ENCODE peak calls at places on chromosomes 7 and 10, in six cellular contexts. W, H, Y, E, X and N are unnamed samples. For H3K27me3, the result is how much of the 10 kb centered on the place peaks cover.

GRCh38 chr7:48089415-48089975 is 430 bp downstream of the UPP1 start:
- DNase-seq in W (peak), H (no peak), Y (no peak), E (no peak), X (peak), N (no peak)

GRCh38 chr10:123841115-123841514 is 50.5 kb downstream of the CPXM2 start:
- DNase-seq in W (no peak), H (no peak), Y (no peak), E (no peak), X (no peak), N (no peak)

GRCh38 chr10:33697016-33697415 is 362.5 kb upstream of the NRP1 start:
- DNase-seq in W (no peak), H (no peak), Y (no peak), E (no peak), X (no peak), N (peak)

GRCh38 chr7:155660758-155661093 is 16.3 kb downstream of the RBM33 start:
- DNase-seq in W (no peak), H (no peak), Y (no peak), E (no peak), X (no peak), N (no peak)

GRCh38 chr7:51013218-51013786 is 230.6 kb upstream of the GRB10 start:
- DNase-seq in W (no peak), H (no peak), Y (no peak), E (no peak), X (no peak), N (no peak)

GRCh38 chr7:18125536-18125935 is 97.9 kb upstream of the PRPS1L1 start:
- DNase-seq in W (no peak), H (no peak), Y (no peak), E (no peak), X (no peak), N (peak)

GRCh38 chr10:30637881-30638467 is 8.4 kb upstream of the LYZL2 start:
- DNase-seq in W (no peak), H (no peak), Y (no peak), E (no peak), X (no peak), N (peak)

GRCh38 chr7:145398758-145399157 is 562.9 kb upstream of the TPK1 start:
- DNase-seq in W (no peak), H (no peak), Y (peak), E (no peak), X (no peak), N (no peak)

GRCh38 chr10:96470108-96470743 is 43.5 kb downstream of the TLL2 start:
- DNase-seq in W (peak), H (peak), Y (peak), E (no peak), X (peak), N (peak)

GRCh38 chr7:134714791-134715190 is 64.6 kb upstream of the CALD1 start:
- DNase-seq in W (no peak), H (no peak), Y (no peak), E (no peak), X (no peak), N (no peak)

GRCh38 chr7:17142831-17143541 is 155.5 kb upstream of the AHR start:
- DNase-seq in W (no peak), H (no peak), Y (no peak), E (no peak), X (no peak), N (peak)

GRCh38 chr7:151079199-151079910 is 1.3 kb downstream of the FASTK start:
- DNase-seq in W (no peak), H (peak), Y (no peak), E (peak), X (no peak), N (no peak)

GRCh38 chr10:119441921-119442757 is 100.4 kb downstream of the RGS10 start:
- DNase-seq in W (no peak), H (no peak), Y (peak), E (no peak), X (no peak), N (no peak)

GRCh38 chr10:97279121-97279815 is 13.2 kb downstream of the ARHGAP19 start:
- DNase-seq in W (no peak), H (no peak), Y (no peak), E (no peak), X (no peak), N (peak)

GRCh38 chr7:107201795-107202450 is 33.1 kb downstream of the HBP1 start:
- DNase-seq in W (peak), H (peak), Y (peak), E (no peak), X (peak), N (peak)

DNA sequence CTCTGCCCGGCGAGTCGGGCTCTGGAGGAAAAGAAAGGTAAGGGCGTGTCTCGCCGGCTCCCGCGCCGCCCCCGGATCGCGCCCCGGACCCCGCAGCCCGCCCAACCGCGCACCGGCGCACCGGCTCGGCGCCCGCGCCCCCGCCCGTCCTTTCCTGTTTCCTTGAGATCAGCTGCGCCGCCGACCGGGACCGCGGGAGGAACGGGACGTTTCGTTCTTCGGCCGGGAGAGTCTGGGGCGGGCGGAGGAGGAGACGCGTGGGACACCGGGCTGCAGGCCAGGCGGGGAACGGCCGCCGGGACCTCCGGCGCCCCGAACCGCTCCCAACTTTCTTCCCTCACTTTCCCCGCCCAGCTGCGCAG is 493 bp downstream of the EGFR start:
- DNase-seq in W (peak), H (peak), Y (peak), E (peak), X (peak), N (no peak)
- TF ChIP-seq CTCF in W (no peak), H (no peak), Y (no peak), E (no peak), X (no peak), N (no peak)

GRCh38 chr10:625751-626711 is 63.4 kb downstream of the DIP2C start:
- DNase-seq in W (no peak), H (no peak), Y (peak), E (peak), X (no peak), N (no peak)

GRCh38 chr10:623477-624311 is 65.8 kb downstream of the DIP2C start:
- DNase-seq in W (no peak), H (no peak), Y (no peak), E (no peak), X (no peak), N (no peak)

GRCh38 chr10:625335-625699 is 64.2 kb downstream of the DIP2C start:
- DNase-seq in W (no peak), H (no peak), Y (peak), E (peak), X (peak), N (no peak)

GRCh38 chr10:624312-624604 is 65.2 kb downstream of the DIP2C start:
- DNase-seq in W (no peak), H (no peak), Y (no peak), E (no peak), X (no peak), N (no peak)

GRCh38 chr10:624605-625334 is 64.7 kb downstream of the DIP2C start:
- DNase-seq in W (peak), H (peak), Y (peak), E (peak), X (peak), N (peak)
- H3K4me3 ChIP-seq in W (no peak), H (peak), Y (no peak), E (peak), X (no peak), N (no peak)

GRCh38 chr10:68233045-68233444 is 1.1 kb upstream of the ATOH7 start:
- DNase-seq in W (no peak), H (no peak), Y (no peak), E (no peak), X (no peak), N (no peak)
- H3K27me3 ChIP-seq in W (under half), H (under half), Y (under half), E (under half), X (under half), N (under half)

GRCh38 chr7:100825760-100826545 is 1.4 kb downstream of the EPHB4 start:
- DNase-seq in W (peak), H (no peak), Y (peak), E (no peak), X (no peak), N (peak)
- TF ChIP-seq CTCF in W (peak), H (peak), Y (peak), E (no peak), X (no peak), N (peak)

DNA sequence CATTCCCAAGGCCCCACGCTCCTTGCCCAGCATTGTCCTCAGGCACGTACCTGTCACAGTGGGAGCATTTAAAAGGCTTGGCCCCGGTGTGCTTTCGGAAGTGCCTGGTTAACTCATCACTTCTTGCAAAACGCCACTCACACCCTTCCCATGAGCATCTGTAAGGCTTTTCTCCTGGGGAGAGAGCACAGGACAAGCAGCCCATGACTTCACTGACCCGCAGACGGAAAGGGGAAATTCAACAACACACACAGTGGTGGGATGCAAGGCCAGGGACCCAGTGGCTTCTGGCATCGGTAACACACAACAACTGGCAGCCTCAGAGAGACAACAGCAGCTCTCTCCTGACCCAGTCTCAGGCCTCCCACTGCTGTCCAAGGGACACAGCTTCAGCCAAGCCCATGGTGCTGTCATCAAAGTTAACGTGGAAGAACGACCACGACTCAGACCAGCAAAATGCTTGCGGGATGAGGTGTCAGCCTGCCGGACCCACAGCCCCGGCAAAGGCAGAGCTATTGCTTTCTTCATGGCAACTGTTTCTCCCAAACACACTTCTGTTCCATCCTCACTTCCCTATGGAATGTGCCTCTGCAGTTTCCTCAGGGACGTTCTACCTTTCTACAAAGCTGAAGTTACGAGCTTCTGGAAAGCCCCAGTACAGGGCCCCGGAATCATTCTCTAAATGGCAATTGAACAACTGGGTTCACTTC is 4.8 kb downstream of the KLF6 start:
- DNase-seq in W (no peak), H (no peak), Y (no peak), E (no peak), X (peak), N (peak)
- H3K4me3 ChIP-seq in W (no peak), H (peak), Y (no peak), E (peak), X (no peak), N (peak)

DNA sequence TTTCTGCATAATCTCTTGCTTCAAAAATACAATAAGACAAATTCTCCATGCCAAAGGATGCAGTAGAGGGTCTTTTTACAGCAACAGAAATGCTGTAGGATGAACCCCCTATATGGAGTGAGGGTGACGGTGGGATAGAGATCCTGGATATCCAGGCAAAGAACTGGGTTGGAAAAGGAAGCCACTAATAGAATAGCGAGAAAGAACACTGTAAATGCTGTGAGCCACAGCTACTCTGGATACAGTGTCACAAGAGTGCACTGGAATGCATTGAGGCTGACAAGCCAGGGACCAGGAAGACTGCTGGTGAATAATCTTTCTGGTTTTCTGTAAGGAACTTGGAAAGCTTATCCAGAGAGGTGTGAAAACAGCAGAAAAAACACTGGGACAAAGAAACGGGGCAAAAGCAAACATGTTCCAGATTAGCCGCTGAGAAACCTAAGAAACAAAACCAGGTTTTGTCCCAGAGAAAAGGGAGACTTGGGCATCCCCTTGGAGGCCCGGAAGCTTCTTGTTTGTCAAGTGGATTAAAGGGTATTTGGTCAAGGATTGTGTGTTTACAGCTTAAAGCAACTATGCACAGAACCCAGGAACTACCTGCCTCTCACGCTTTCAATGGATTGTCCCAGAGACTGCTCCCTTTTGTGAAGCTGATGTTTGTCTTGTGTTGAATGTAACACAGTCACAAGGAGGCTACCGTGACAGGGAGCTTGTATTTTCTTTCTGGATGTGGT is 6.2 kb upstream of the MSMB start:
- DNase-seq in W (peak), H (no peak), Y (peak), E (no peak), X (no peak), N (no peak)
- H3K27me3 ChIP-seq in W (under half), H (under half), Y (under half), E (under half), X (under half), N (under half)

GRCh38 chr10:93758911-93759410 is 1.2 kb downstream of the LGI1 start:
- DNase-seq in W (no peak), H (no peak), Y (no peak), E (no peak), X (no peak), N (no peak)
- TF ChIP-seq CTCF in W (no peak), H (no peak), Y (no peak), E (no peak), X (no peak), N (no peak)

GRCh38 chr10:43137701-43137970 is 609 bp upstream of the CSGALNACT2 start:
- DNase-seq in W (peak), H (peak), Y (peak), E (peak), X (peak), N (no peak)

GRCh38 chr10:43136432-43136831 is 1.8 kb upstream of the CSGALNACT2 start:
- DNase-seq in W (no peak), H (no peak), Y (no peak), E (no peak), X (no peak), N (no peak)

GRCh38 chr10:43135656-43136055 is 2.6 kb upstream of the CSGALNACT2 start:
- DNase-seq in W (no peak), H (no peak), Y (no peak), E (no peak), X (no peak), N (no peak)

GRCh38 chr10:43137971-43138756 is at the start of gene CSGALNACT2:
- DNase-seq in W (peak), H (peak), Y (peak), E (peak), X (peak), N (peak)

DNA sequence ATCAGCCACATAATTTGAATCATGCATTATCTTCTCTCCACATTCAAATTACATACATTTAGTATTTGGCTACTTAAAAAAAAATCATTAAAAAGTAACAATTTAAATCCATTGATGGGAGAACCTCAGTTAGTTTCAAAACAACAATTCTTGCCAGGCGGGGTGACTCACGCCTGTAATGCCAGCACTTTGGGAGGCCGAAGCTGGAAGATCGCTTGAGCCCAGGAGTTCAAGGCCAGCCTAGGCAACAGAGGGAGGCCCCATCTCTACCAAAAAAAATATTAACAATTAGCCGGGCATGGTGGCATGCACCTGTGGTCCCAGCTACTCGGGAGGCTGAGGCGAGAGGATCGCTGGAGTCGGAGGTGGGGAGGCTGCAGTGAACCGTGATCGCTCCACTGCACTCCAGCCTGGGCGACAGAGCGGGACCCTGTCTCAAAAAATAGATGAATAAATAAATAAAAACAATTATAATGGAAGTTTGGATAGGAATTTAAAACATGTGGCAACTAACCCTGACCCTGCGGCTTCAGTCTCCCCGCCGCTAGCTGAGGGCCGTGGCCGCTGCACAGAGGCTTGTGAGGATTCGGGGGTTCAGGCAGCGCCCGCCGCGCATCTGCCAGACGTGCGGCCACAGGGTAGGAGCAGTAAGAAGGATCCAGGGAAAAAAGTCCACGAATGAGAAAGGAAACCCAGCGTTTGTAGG is 1.1 kb upstream of the CSGALNACT2 start:
- DNase-seq in W (no peak), H (no peak), Y (no peak), E (no peak), X (no peak), N (no peak)
- H3K4me3 ChIP-seq in W (peak), H (peak), Y (peak), E (peak), X (peak), N (peak)